ENCODE peak calls at places on chromosome 18, in six cellular contexts. V, T, M, G, A and U are unnamed samples.

GRCh38 chr18:62621546-62621945 is 93.8 kb upstream of the PHLPP1 start:
- DNase-seq in V (no peak), T (peak), M (no peak), G (no peak), A (no peak), U (no peak)

GRCh38 chr18:1361931-1362330 is 457.3 kb downstream of the ADCYAP1 start:
- DNase-seq in V (no peak), T (no peak), M (no peak), G (no peak), A (no peak), U (no peak)

GRCh38 chr18:23743733-23744333 is 54.6 kb downstream of the LAMA3 start:
- DNase-seq in V (no peak), T (no peak), M (no peak), G (no peak), A (no peak), U (no peak)

GRCh38 chr18:11906926-11907874 is 917 bp downstream of the MPPE1 start:
- DNase-seq in V (no peak), T (no peak), M (no peak), G (no peak), A (no peak), U (no peak)

GRCh38 chr18:48408727-48409590 is at the start of gene ZBTB7C:
- DNase-seq in V (no peak), T (peak), M (peak), G (peak), A (peak), U (peak)

GRCh38 chr18:57801379-57802165 is 1.5 kb downstream of the ATP8B1 start:
- DNase-seq in V (no peak), T (no peak), M (peak), G (no peak), A (peak), U (no peak)

GRCh38 chr18:48356909-48357631 is 52.1 kb downstream of the ZBTB7C start:
- DNase-seq in V (no peak), T (no peak), M (no peak), G (no peak), A (no peak), U (no peak)

GRCh38 chr18:2687390-2688001 is 32.0 kb downstream of the SMCHD1 start:
- DNase-seq in V (peak), T (no peak), M (no peak), G (no peak), A (no peak), U (no peak)

GRCh38 chr18:58605027-58606020 is 23.6 kb downstream of the ALPK2 start:
- DNase-seq in V (no peak), T (peak), M (no peak), G (no peak), A (peak), U (no peak)

GRCh38 chr18:64083906-64084305 is 65.0 kb downstream of the LINC00305 start:
- DNase-seq in V (no peak), T (no peak), M (no peak), G (no peak), A (no peak), U (no peak)

DNA sequence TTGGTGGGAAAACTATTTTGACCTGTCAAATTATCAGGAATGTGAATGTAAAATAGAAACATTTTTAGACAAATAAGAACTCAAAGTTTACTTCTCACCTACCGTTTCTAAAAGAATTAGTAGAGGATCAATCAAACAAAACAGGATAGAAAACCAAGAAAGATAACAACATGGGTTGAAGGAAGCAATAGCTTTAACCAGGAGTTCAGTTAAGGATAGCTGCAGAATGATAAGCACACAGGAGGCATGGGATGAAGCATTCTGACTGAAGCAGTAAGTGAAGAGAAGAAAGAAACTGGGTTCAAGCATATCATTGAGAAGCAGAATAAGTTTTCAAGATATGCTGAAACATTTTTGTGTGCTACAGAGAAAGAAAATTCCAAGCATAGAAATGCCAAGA is 52.3 kb downstream of the TWSG1 start:
- DNase-seq in V (no peak), T (no peak), M (no peak), G (no peak), A (no peak), U (no peak)
- TF ChIP-seq CTCF in V (no peak), T (no peak), M (no peak), G (no peak), A (no peak), U (no peak)

GRCh38 chr18:7921938-7922587 is 354.9 kb downstream of the PTPRM start:
- DNase-seq in V (no peak), T (peak), M (no peak), G (no peak), A (peak), U (no peak)

GRCh38 chr18:7927119-7927518 is 360.0 kb downstream of the PTPRM start:
- DNase-seq in V (no peak), T (no peak), M (no peak), G (no peak), A (no peak), U (no peak)

GRCh38 chr18:7924616-7925015 is 357.5 kb downstream of the PTPRM start:
- DNase-seq in V (no peak), T (no peak), M (no peak), G (no peak), A (no peak), U (no peak)

GRCh38 chr18:7923105-7923504 is 356.0 kb downstream of the PTPRM start:
- DNase-seq in V (no peak), T (no peak), M (no peak), G (no peak), A (peak), U (no peak)

GRCh38 chr18:7926526-7926925 is 359.4 kb downstream of the PTPRM start:
- DNase-seq in V (no peak), T (no peak), M (no peak), G (no peak), A (peak), U (no peak)
- TF ChIP-seq CTCF in V (peak), T (no peak), M (peak), G (no peak), A (peak), U (no peak)

GRCh38 chr18:7775848-7776247 is 208.7 kb downstream of the PTPRM start:
- DNase-seq in V (no peak), T (no peak), M (no peak), G (no peak), A (no peak), U (no peak)
- TF ChIP-seq CTCF in V (no peak), T (no peak), M (no peak), G (no peak), A (no peak), U (no peak)

GRCh38 chr18:45290364-45290763 is 324.9 kb upstream of the SLC14A2 start:
- DNase-seq in V (no peak), T (no peak), M (no peak), G (no peak), A (no peak), U (no peak)
- TF ChIP-seq CTCF in V (no peak), T (no peak), M (no peak), G (no peak), A (no peak), U (no peak)

GRCh38 chr18:5890606-5891360 is 4.5 kb downstream of the TMEM200C start:
- DNase-seq in V (no peak), T (no peak), M (peak), G (peak), A (no peak), U (peak)
- TF ChIP-seq CTCF in V (no peak), T (no peak), M (peak), G (peak), A (no peak), U (no peak)

GRCh38 chr18:79986726-79987125 is 1.6 kb downstream of the TXNL4A start:
- DNase-seq in V (no peak), T (no peak), M (no peak), G (no peak), A (no peak), U (no peak)

GRCh38 chr18:79985172-79985571 is 3.2 kb downstream of the TXNL4A start:
- DNase-seq in V (no peak), T (no peak), M (no peak), G (no peak), A (no peak), U (no peak)

GRCh38 chr18:79987566-79987965 is 797 bp downstream of the TXNL4A start:
- DNase-seq in V (no peak), T (peak), M (no peak), G (no peak), A (no peak), U (no peak)

GRCh38 chr18:79988925-79989361 is 580 bp upstream of the TXNL4A start:
- DNase-seq in V (no peak), T (peak), M (peak), G (no peak), A (no peak), U (no peak)

DNA sequence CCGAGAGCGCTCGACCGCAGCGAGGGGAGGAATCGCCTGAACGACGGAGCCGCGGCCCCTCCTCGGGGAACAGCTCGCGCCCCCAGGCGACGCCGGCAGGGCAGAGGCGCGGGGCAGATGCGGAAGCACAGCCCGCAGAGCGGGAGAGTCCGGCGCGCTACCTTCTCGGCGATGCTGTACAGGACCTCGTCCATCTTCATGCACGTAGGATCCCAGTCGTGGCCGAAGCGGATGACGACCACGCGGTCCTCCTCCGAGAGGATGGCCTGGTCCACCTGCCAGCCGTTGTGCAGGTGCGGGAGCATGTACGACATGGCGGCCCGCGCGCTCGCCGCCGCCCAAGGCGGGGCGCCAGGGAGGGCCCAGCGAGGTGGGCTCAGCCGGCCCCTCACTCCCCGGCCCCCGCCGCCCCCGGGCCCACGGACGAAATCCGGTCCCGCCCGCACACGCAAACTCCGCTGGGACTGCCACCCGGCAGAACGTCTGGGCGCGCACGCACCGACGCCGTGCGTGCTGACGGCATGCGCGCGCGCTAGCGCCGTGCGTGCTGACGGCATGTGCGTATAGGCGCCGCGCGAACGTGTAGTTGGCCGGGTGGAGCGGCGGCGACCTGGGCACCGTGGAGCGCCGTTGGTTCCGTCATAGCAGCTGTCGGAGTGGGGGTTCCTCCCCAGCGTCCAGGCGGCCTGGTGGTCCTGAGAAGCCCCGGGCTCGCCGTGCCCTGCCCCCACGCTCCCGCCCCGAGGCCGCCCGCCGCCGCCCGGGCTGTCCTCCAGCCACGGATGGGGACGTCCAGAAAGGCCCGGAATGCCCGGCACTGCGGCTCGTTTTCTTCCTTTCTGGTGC is at the start of gene TXNL4A:
- DNase-seq in V (peak), T (peak), M (peak), G (peak), A (peak), U (peak)
- TF ChIP-seq CTCF in V (peak), T (peak), M (peak), G (no peak), A (no peak), U (no peak)

GRCh38 chr18:77405096-77405495 is 155.4 kb downstream of the GALR1 start:
- DNase-seq in V (no peak), T (no peak), M (no peak), G (no peak), A (no peak), U (no peak)

GRCh38 chr18:77403969-77404535 is 154.4 kb downstream of the GALR1 start:
- DNase-seq in V (no peak), T (no peak), M (no peak), G (no peak), A (no peak), U (no peak)

DNA sequence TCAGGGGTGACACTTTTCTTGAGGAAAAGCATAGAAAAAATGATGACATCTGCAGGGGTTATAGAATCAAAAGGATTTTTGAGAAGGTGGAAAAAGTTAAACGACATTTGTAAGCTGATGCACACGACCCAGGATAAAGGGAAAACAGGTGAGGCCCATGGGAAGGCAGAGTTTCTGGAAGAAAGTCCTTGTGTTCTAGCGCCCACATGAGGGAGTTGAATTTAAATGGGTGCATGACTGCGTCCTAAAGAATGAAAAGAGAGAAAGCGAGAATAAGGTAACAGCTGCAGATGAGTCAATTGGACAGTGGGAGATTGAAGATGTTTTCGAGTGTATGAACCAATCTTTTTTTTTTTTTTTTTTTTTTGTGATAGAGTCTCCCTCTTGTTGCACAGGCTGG is 158.1 kb downstream of the GALR1 start:
- DNase-seq in V (no peak), T (no peak), M (no peak), G (no peak), A (no peak), U (no peak)
- TF ChIP-seq CTCF in V (no peak), T (no peak), M (no peak), G (no peak), A (no peak), U (no peak)

DNA sequence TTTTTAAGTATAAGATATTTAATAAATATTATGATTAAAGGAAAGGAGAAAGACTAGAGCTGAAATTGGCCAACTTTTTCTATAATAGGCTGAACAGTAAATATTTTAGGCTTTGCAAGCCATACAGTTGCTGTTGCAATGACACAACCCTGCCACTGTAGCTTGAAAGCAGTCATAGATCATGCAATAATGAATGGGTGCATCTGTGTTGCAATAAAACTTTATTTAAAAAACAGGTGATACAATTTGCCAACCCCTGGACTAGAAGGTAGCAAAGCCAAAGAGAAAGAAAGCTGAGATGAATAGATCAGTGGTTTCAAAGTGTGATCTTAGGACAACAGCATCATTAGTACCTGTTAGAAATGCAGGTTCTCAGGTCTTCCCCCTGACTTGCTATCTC is 219.1 kb downstream of the SETBP1 start:
- DNase-seq in V (no peak), T (no peak), M (no peak), G (no peak), A (no peak), U (no peak)
- TF ChIP-seq CTCF in V (peak), T (peak), M (no peak), G (no peak), A (no peak), U (no peak)